ENCODE peak calls at places on chromosomes 4 and X, in eight cellular contexts. One of them, this sample, is unnamed.

GRCh38 chr4:176444741-176445140 is 125.0 kb downstream of the SPCS3 start:
- DNase-seq in MM.1S: no peak
- DNase-seq in keratinocyte: no peak
- DNase-seq in neuronal stem cell: no peak
- DNase-seq in HCT116: no peak
- DNase-seq in adipocyte: peak; percentile 68
- DNase-seq in cardiac muscle cell: peak; percentile 59
- DNase-seq in IMR-90: peak; percentile 91
- DNase-seq in this sample: no peak

GRCh38 chrX:129773649-129774458 is 5.9 kb upstream of the SASH3 start:
- DNase-seq in MM.1S: peak; percentile 63
- DNase-seq in keratinocyte: no peak
- DNase-seq in neuronal stem cell: no peak
- DNase-seq in HCT116: no peak
- DNase-seq in adipocyte: no peak
- DNase-seq in cardiac muscle cell: no peak
- DNase-seq in IMR-90: no peak
- DNase-seq in this sample: no peak

GRCh38 chr4:143559757-143560147 is 46.2 kb downstream of the SMARCA5 start:
- DNase-seq in MM.1S: peak; percentile 24
- DNase-seq in keratinocyte: no peak
- DNase-seq in neuronal stem cell: no peak
- DNase-seq in HCT116: no peak
- DNase-seq in adipocyte: no peak
- DNase-seq in cardiac muscle cell: peak; percentile 3
- DNase-seq in IMR-90: no peak
- DNase-seq in this sample: no peak

GRCh38 chr4:154807042-154807630 is 26.1 kb downstream of the RBM46 start:
- DNase-seq in MM.1S: peak; percentile 65
- DNase-seq in keratinocyte: no peak
- DNase-seq in neuronal stem cell: no peak
- DNase-seq in HCT116: peak; percentile 34
- DNase-seq in adipocyte: peak; percentile 83
- DNase-seq in cardiac muscle cell: peak; percentile 67
- DNase-seq in IMR-90: peak; percentile 54
- DNase-seq in this sample: no peak

GRCh38 chr4:16706251-16706650 is 192.2 kb downstream of the LDB2 start:
- DNase-seq in MM.1S: no peak
- DNase-seq in keratinocyte: no peak
- DNase-seq in neuronal stem cell: no peak
- DNase-seq in HCT116: no peak
- DNase-seq in adipocyte: no peak
- DNase-seq in cardiac muscle cell: no peak
- DNase-seq in IMR-90: peak; percentile 69
- DNase-seq in this sample: no peak

GRCh38 chrX:45070116-45071007 is 130.3 kb downstream of the DIPK2B start:
- DNase-seq in MM.1S: peak; percentile 11
- DNase-seq in keratinocyte: no peak
- DNase-seq in neuronal stem cell: no peak
- DNase-seq in HCT116: peak; percentile 24
- DNase-seq in adipocyte: peak; percentile 70
- DNase-seq in cardiac muscle cell: peak; percentile 69
- DNase-seq in IMR-90: peak; percentile 67
- DNase-seq in this sample: no peak

GRCh38 chr4:143581331-143581961 is 67.9 kb downstream of the SMARCA5 start:
- DNase-seq in MM.1S: no peak
- DNase-seq in keratinocyte: no peak
- DNase-seq in neuronal stem cell: no peak
- DNase-seq in HCT116: no peak
- DNase-seq in adipocyte: no peak
- DNase-seq in cardiac muscle cell: no peak
- DNase-seq in IMR-90: no peak
- DNase-seq in this sample: no peak

GRCh38 chr4:17336524-17336941 is 175.4 kb downstream of the QDPR start:
- DNase-seq in MM.1S: peak; percentile 96
- DNase-seq in keratinocyte: no peak
- DNase-seq in neuronal stem cell: no peak
- DNase-seq in HCT116: peak; percentile 78
- DNase-seq in adipocyte: no peak
- DNase-seq in cardiac muscle cell: peak; percentile 52
- DNase-seq in IMR-90: peak; percentile 48
- DNase-seq in this sample: peak; percentile 70

GRCh38 chr4:145427991-145428390 is 53.7 kb upstream of the SMAD1 start:
- DNase-seq in MM.1S: no peak
- DNase-seq in keratinocyte: no peak
- DNase-seq in neuronal stem cell: no peak
- DNase-seq in HCT116: no peak
- DNase-seq in adipocyte: no peak
- DNase-seq in cardiac muscle cell: no peak
- DNase-seq in IMR-90: no peak
- DNase-seq in this sample: no peak

GRCh38 chr4:188941524-188942109 is 802.4 kb downstream of the TRIML1 start:
- DNase-seq in MM.1S: no peak
- DNase-seq in keratinocyte: peak; percentile 5
- DNase-seq in neuronal stem cell: no peak
- DNase-seq in HCT116: peak; percentile 95
- DNase-seq in adipocyte: peak; percentile 97
- DNase-seq in cardiac muscle cell: peak; percentile 46
- DNase-seq in IMR-90: peak; percentile 100
- DNase-seq in this sample: no peak

GRCh38 chrX:115261148-115261547 is 27.3 kb upstream of the LRCH2 start:
- DNase-seq in MM.1S: no peak
- DNase-seq in keratinocyte: no peak
- DNase-seq in neuronal stem cell: no peak
- DNase-seq in HCT116: no peak
- DNase-seq in adipocyte: no peak
- DNase-seq in cardiac muscle cell: no peak
- DNase-seq in IMR-90: no peak
- DNase-seq in this sample: no peak

GRCh38 chr4:54498661-54499111 is 159.1 kb upstream of the KIT start:
- DNase-seq in MM.1S: no peak
- DNase-seq in keratinocyte: peak; percentile 98
- DNase-seq in neuronal stem cell: no peak
- DNase-seq in HCT116: no peak
- DNase-seq in adipocyte: peak; percentile 62
- DNase-seq in cardiac muscle cell: peak; percentile 17
- DNase-seq in IMR-90: peak; percentile 31
- DNase-seq in this sample: no peak

GRCh38 chrX:1600406-1601050 is 9.1 kb downstream of the AKAP17A start:
- DNase-seq in MM.1S: no peak
- DNase-seq in keratinocyte: no peak
- DNase-seq in neuronal stem cell: no peak
- DNase-seq in HCT116: no peak
- DNase-seq in adipocyte: no peak
- DNase-seq in cardiac muscle cell: no peak
- DNase-seq in IMR-90: no peak
- DNase-seq in this sample: no peak

GRCh38 chr4:109164011-109164410 is 138.4 kb downstream of the COL25A1 start:
- DNase-seq in MM.1S: no peak
- DNase-seq in keratinocyte: no peak
- DNase-seq in neuronal stem cell: peak; percentile 58
- DNase-seq in HCT116: no peak
- DNase-seq in adipocyte: peak; percentile 37
- DNase-seq in cardiac muscle cell: peak; percentile 67
- DNase-seq in IMR-90: peak; percentile 5
- DNase-seq in this sample: no peak

GRCh38 chr4:72326692-72327632 is 242.1 kb downstream of the ADAMTS3 start:
- DNase-seq in MM.1S: peak; percentile 33
- DNase-seq in keratinocyte: no peak
- DNase-seq in neuronal stem cell: no peak
- DNase-seq in HCT116: peak; percentile 8
- DNase-seq in adipocyte: peak; percentile 75
- DNase-seq in cardiac muscle cell: peak; percentile 58
- DNase-seq in IMR-90: peak; percentile 42
- DNase-seq in this sample: no peak

DNA sequence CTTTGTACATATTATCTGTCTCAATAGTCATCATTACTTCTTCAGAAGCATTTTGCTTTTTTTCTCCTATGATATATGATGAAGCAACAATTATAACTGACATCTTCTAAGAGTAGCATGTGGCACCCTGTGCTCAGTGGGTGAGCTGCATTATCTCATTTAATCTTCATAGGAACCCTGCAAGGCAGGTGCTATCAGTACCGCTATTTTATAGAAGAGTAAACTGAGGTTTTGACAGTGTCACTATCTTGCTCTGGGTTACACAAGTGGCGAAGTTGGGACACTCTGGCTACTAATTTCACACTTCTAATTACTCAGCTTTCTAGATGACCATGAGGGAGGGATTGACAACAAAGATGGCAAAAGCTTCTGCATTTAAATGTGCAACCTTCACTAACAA is 76.9 kb upstream of the CAMK2D start:
- DNase-seq in MM.1S: no peak
- DNase-seq in keratinocyte: no peak
- DNase-seq in neuronal stem cell: no peak
- DNase-seq in HCT116: no peak
- DNase-seq in adipocyte: no peak
- DNase-seq in cardiac muscle cell: no peak
- DNase-seq in IMR-90: no peak
- DNase-seq in this sample: no peak
- H3K4me1 ChIP-seq in MM.1S: peaks cover 13% of the 10 kb centered on the region
- H3K4me1 ChIP-seq in keratinocyte: peaks cover 17% of the 10 kb centered on the region
- H3K4me1 ChIP-seq in neuronal stem cell: peaks cover 4% of the 10 kb centered on the region
- H3K4me1 ChIP-seq in HCT116: peaks cover 7% of the 10 kb centered on the region
- H3K4me1 ChIP-seq in adipocyte: peaks cover 20% of the 10 kb centered on the region
- H3K4me1 ChIP-seq in cardiac muscle cell: no peaks in the 10 kb centered on the region
- H3K4me1 ChIP-seq in IMR-90: peaks cover 10% of the 10 kb centered on the region
- H3K4me1 ChIP-seq in this sample: no peaks in the 10 kb centered on the region

DNA sequence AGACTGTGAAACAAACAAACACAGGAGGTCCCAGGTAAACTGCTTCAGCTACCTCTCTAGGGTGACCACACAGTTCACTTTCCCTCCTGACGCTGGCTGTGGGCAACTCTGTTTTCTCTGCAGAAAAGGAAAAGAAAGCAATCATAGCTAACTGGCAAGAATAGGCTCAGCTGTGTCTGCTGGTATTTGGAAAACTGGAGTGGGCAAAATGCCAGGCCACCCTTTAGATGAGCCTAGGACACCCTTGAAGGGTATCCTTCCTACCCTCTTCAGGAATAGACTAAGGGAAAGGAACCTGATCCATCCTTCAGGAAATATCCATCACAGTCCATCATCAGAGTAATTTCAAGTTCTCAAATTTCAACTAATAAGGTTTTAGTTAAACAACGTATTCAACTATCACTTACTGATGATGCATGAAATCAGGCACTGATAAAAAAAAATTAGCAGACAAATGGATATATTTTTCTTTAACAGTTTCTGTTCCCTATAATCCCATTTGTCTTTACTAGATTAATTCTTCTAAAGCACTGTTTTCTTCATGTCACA is 60.9 kb downstream of the CAMK2D start:
- DNase-seq in MM.1S: no peak
- DNase-seq in keratinocyte: no peak
- DNase-seq in neuronal stem cell: no peak
- DNase-seq in HCT116: no peak
- DNase-seq in adipocyte: no peak
- DNase-seq in cardiac muscle cell: no peak
- DNase-seq in IMR-90: no peak
- DNase-seq in this sample: no peak
- H3K4me1 ChIP-seq in MM.1S: no peaks in the 10 kb centered on the region
- H3K4me1 ChIP-seq in keratinocyte: peaks cover 9% of the 10 kb centered on the region
- H3K4me1 ChIP-seq in neuronal stem cell: no peaks in the 10 kb centered on the region
- H3K4me1 ChIP-seq in HCT116: peaks cover 9% of the 10 kb centered on the region
- H3K4me1 ChIP-seq in adipocyte: peaks cover 18% of the 10 kb centered on the region
- H3K4me1 ChIP-seq in cardiac muscle cell: no peaks in the 10 kb centered on the region
- H3K4me1 ChIP-seq in IMR-90: peaks cover 11% of the 10 kb centered on the region
- H3K4me1 ChIP-seq in this sample: no peaks in the 10 kb centered on the region

GRCh38 chrX:147602297-147602696 is 309.4 kb upstream of the FMR1 start:
- DNase-seq in MM.1S: no peak
- DNase-seq in keratinocyte: no peak
- DNase-seq in neuronal stem cell: no peak
- DNase-seq in HCT116: no peak
- DNase-seq in adipocyte: no peak
- DNase-seq in cardiac muscle cell: no peak
- DNase-seq in IMR-90: no peak
- DNase-seq in this sample: no peak
- H3K4me1 ChIP-seq in MM.1S: no peaks in the 10 kb centered on the region
- H3K4me1 ChIP-seq in keratinocyte: no peaks in the 10 kb centered on the region
- H3K4me1 ChIP-seq in neuronal stem cell: no peaks in the 10 kb centered on the region
- H3K4me1 ChIP-seq in HCT116: no peaks in the 10 kb centered on the region
- H3K4me1 ChIP-seq in adipocyte: no peaks in the 10 kb centered on the region
- H3K4me1 ChIP-seq in cardiac muscle cell: no peaks in the 10 kb centered on the region
- H3K4me1 ChIP-seq in IMR-90: no peaks in the 10 kb centered on the region
- H3K4me1 ChIP-seq in this sample: no peaks in the 10 kb centered on the region

GRCh38 chrX:24154490-24155034 is 5.0 kb downstream of the ZFX start:
- DNase-seq in MM.1S: no peak
- DNase-seq in keratinocyte: no peak
- DNase-seq in neuronal stem cell: no peak
- DNase-seq in HCT116: no peak
- DNase-seq in adipocyte: peak; percentile 81
- DNase-seq in cardiac muscle cell: no peak
- DNase-seq in IMR-90: peak; percentile 28
- DNase-seq in this sample: no peak
- H3K4me1 ChIP-seq in MM.1S: peaks cover 13% of the 10 kb centered on the region
- H3K4me1 ChIP-seq in keratinocyte: peaks cover 27% of the 10 kb centered on the region
- H3K4me1 ChIP-seq in neuronal stem cell: peaks cover 5% of the 10 kb centered on the region
- H3K4me1 ChIP-seq in HCT116: peaks cover 14% of the 10 kb centered on the region
- H3K4me1 ChIP-seq in adipocyte: peaks cover 54% of the 10 kb centered on the region
- H3K4me1 ChIP-seq in cardiac muscle cell: peaks cover 35% of the 10 kb centered on the region
- H3K4me1 ChIP-seq in IMR-90: peaks cover 4% of the 10 kb centered on the region
- H3K4me1 ChIP-seq in this sample: peaks cover 14% of the 10 kb centered on the region

GRCh38 chr4:65656008-65656407 is 14.3 kb downstream of the EPHA5 start:
- DNase-seq in MM.1S: no peak
- DNase-seq in keratinocyte: no peak
- DNase-seq in neuronal stem cell: no peak
- DNase-seq in HCT116: no peak
- DNase-seq in adipocyte: no peak
- DNase-seq in cardiac muscle cell: no peak
- DNase-seq in IMR-90: no peak
- DNase-seq in this sample: no peak

GRCh38 chr4:65653740-65654361 is 16.4 kb downstream of the EPHA5 start:
- DNase-seq in MM.1S: no peak
- DNase-seq in keratinocyte: no peak
- DNase-seq in neuronal stem cell: no peak
- DNase-seq in HCT116: no peak
- DNase-seq in adipocyte: no peak
- DNase-seq in cardiac muscle cell: no peak
- DNase-seq in IMR-90: no peak
- DNase-seq in this sample: no peak

GRCh38 chr4:65658117-65658516 is 12.2 kb downstream of the EPHA5 start:
- DNase-seq in MM.1S: no peak
- DNase-seq in keratinocyte: no peak
- DNase-seq in neuronal stem cell: no peak
- DNase-seq in HCT116: no peak
- DNase-seq in adipocyte: no peak
- DNase-seq in cardiac muscle cell: no peak
- DNase-seq in IMR-90: no peak
- DNase-seq in this sample: no peak

GRCh38 chr4:65651031-65651430 is 19.3 kb downstream of the EPHA5 start:
- DNase-seq in MM.1S: no peak
- DNase-seq in keratinocyte: no peak
- DNase-seq in neuronal stem cell: no peak
- DNase-seq in HCT116: no peak
- DNase-seq in adipocyte: no peak
- DNase-seq in cardiac muscle cell: no peak
- DNase-seq in IMR-90: no peak
- DNase-seq in this sample: no peak

DNA sequence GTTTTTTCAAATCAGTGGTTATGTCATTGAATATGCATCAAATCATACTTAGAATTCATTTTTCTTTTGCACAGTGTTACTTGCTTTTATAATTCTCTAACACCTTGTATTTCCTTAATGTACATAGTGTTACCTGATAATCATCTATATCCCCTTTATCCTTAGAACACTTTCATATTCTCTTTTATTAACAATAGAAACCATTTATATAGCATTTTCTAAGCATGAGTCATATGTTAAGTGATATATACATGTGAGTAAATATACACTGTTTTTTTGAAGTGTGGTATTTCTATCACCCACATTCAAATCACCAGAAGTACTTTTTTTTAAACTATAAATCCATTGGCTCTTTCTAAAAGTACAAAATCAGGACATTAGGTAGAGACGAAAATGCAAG is 15.3 kb downstream of the EPHA5 start:
- DNase-seq in MM.1S: no peak
- DNase-seq in keratinocyte: no peak
- DNase-seq in neuronal stem cell: no peak
- DNase-seq in HCT116: no peak
- DNase-seq in adipocyte: no peak
- DNase-seq in cardiac muscle cell: no peak
- DNase-seq in IMR-90: no peak
- DNase-seq in this sample: no peak
- H3K4me1 ChIP-seq in MM.1S: no peaks in the 10 kb centered on the region
- H3K4me1 ChIP-seq in keratinocyte: no peaks in the 10 kb centered on the region
- H3K4me1 ChIP-seq in neuronal stem cell: no peaks in the 10 kb centered on the region
- H3K4me1 ChIP-seq in HCT116: no peaks in the 10 kb centered on the region
- H3K4me1 ChIP-seq in adipocyte: no peaks in the 10 kb centered on the region
- H3K4me1 ChIP-seq in cardiac muscle cell: no peaks in the 10 kb centered on the region
- H3K4me1 ChIP-seq in IMR-90: no peaks in the 10 kb centered on the region
- H3K4me1 ChIP-seq in this sample: no peaks in the 10 kb centered on the region

This sample was measured in effector memory CD4-positive, alpha-beta T cell.